ENCODE peak calls at places on chromosome 5, in five cellular contexts. X, B, H, A and N are unnamed samples. For H3K36me3, the result is how much of the 10 kb centered on the place peaks cover.

GRCh38 chr5:159552751-159553150 is 222.5 kb upstream of the IL12B start:
- DNase-seq in X (no peak), B (no peak), H (no peak), A (no peak), N (peak)

GRCh38 chr5:57166250-57166649 is 7.6 kb upstream of the GPBP1 start:
- DNase-seq in X (no peak), B (no peak), H (no peak), A (no peak), N (peak)

GRCh38 chr5:1930501-1930879 is 47.8 kb upstream of the IRX4 start:
- DNase-seq in X (no peak), B (no peak), H (no peak), A (no peak), N (no peak)

GRCh38 chr5:75509956-75510355 is 1.5 kb downstream of the CERT1 start:
- DNase-seq in X (no peak), B (no peak), H (peak), A (no peak), N (peak)

GRCh38 chr5:132433141-132433540 is 57.4 kb downstream of the IRF1 start:
- DNase-seq in X (no peak), B (no peak), H (no peak), A (no peak), N (no peak)

GRCh38 chr5:51685399-51685798 is 302.2 kb downstream of the ISL1 start:
- DNase-seq in X (no peak), B (no peak), H (no peak), A (no peak), N (no peak)

GRCh38 chr5:42361321-42361688 is 61.9 kb upstream of the GHR start:
- DNase-seq in X (no peak), B (no peak), H (peak), A (no peak), N (peak)

GRCh38 chr5:78927657-78928282 is 57.3 kb downstream of the ARSB start:
- DNase-seq in X (no peak), B (peak), H (peak), A (peak), N (no peak)

GRCh38 chr5:133849116-133849515 is 119.3 kb downstream of the C5orf15 start:
- DNase-seq in X (no peak), B (no peak), H (no peak), A (no peak), N (no peak)

GRCh38 chr5:143495124-143495523 is 91.6 kb upstream of the NR3C1 start:
- DNase-seq in X (no peak), B (no peak), H (no peak), A (no peak), N (peak)

GRCh38 chr5:144742376-144742775 is 571.7 kb downstream of the KCTD16 start:
- DNase-seq in X (no peak), B (no peak), H (no peak), A (no peak), N (no peak)

GRCh38 chr5:2948875-2949274 is 197.4 kb upstream of the IRX2 start:
- DNase-seq in X (no peak), B (no peak), H (no peak), A (no peak), N (no peak)

GRCh38 chr5:38660194-38660668 is 103.8 kb upstream of the LIFR start:
- DNase-seq in X (peak), B (no peak), H (no peak), A (peak), N (no peak)

GRCh38 chr5:3348576-3349535 is 246.8 kb upstream of the IRX1 start:
- DNase-seq in X (no peak), B (no peak), H (no peak), A (no peak), N (no peak)

GRCh38 chr5:88108490-88109279 is 160.0 kb downstream of the TMEM161B start:
- DNase-seq in X (no peak), B (no peak), H (no peak), A (no peak), N (no peak)

GRCh38 chr5:119049824-119050449 is 20.9 kb upstream of the DMXL1 start:
- DNase-seq in X (no peak), B (no peak), H (no peak), A (no peak), N (peak)

GRCh38 chr5:62306494-62307363 is 723 bp downstream of the KIF2A start:
- DNase-seq in X (peak), B (no peak), H (peak), A (no peak), N (no peak)

GRCh38 chr5:111254613-111255012 is 30.4 kb downstream of the CAMK4 start:
- DNase-seq in X (no peak), B (no peak), H (no peak), A (no peak), N (no peak)

GRCh38 chr5:148653271-148653839 is 972 bp downstream of the HTR4 start:
- DNase-seq in X (no peak), B (no peak), H (no peak), A (no peak), N (no peak)

GRCh38 chr5:151459680-151460079 is 12.3 kb downstream of the SLC36A1 start:
- DNase-seq in X (no peak), B (no peak), H (no peak), A (no peak), N (no peak)

GRCh38 chr5:112208699-112209615 is 210.1 kb downstream of the EPB41L4A start:
- DNase-seq in X (no peak), B (no peak), H (no peak), A (no peak), N (no peak)

GRCh38 chr5:139708877-139709586 is 60.9 kb downstream of the CXXC5 start:
- DNase-seq in X (peak), B (no peak), H (peak), A (peak), N (peak)

GRCh38 chr5:35771321-35771720 is 85.4 kb upstream of the IL7R start:
- DNase-seq in X (no peak), B (no peak), H (no peak), A (no peak), N (peak)

GRCh38 chr5:20077186-20077585 is 89.2 kb upstream of the CDH18 start:
- DNase-seq in X (no peak), B (no peak), H (no peak), A (no peak), N (no peak)

DNA sequence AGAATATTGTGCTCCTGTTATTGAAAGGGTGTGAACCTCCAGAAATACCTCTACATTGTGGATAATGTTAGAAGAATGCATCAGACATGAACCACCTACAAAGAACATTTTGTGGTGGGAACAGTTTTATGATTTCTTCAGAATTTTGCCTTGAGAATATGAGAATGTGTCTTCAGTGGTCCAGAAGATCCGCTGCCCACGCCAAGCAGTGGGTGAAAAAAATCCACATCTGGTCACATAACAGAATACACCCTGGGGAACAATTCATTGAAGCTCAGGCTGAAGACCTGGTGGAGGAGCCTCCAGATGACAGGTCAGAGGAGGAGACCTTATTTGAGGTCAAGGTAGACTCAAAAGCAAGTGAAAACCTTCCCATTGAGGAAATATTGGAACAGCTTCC is 69.1 kb downstream of the DEPDC1B start:
- DNase-seq in X (no peak), B (no peak), H (no peak), A (no peak), N (no peak)
- H3K36me3 ChIP-seq in X (under half), B (under half), H (under half), A (under half), N (under half)

GRCh38 chr5:154543380-154543779 is 65.4 kb upstream of the HAND1 start:
- DNase-seq in X (no peak), B (no peak), H (no peak), A (no peak), N (no peak)
- TF ChIP-seq CTCF in X (no peak), B (no peak), H (no peak), A (no peak), N (no peak)

GRCh38 chr5:177261510-177261909 is 42.0 kb downstream of the RAB24 start:
- DNase-seq in X (no peak), B (no peak), H (no peak), A (no peak), N (no peak)

GRCh38 chr5:177256296-177256695 is 47.2 kb downstream of the RAB24 start:
- DNase-seq in X (no peak), B (no peak), H (no peak), A (no peak), N (peak)

GRCh38 chr5:177264178-177264577 is 39.3 kb downstream of the RAB24 start:
- DNase-seq in X (no peak), B (no peak), H (no peak), A (no peak), N (no peak)

GRCh38 chr5:177265395-177265794 is 38.1 kb downstream of the RAB24 start:
- DNase-seq in X (no peak), B (no peak), H (no peak), A (no peak), N (no peak)

GRCh38 chr5:177260961-177261360 is 42.6 kb downstream of the RAB24 start:
- DNase-seq in X (no peak), B (no peak), H (no peak), A (no peak), N (no peak)
- H3K36me3 ChIP-seq in X (under half), B (under half), H (under half), A (under half), N (under half)

GRCh38 chr5:128537999-128538248 is at the start of gene FBN2:
- DNase-seq in X (no peak), B (no peak), H (no peak), A (no peak), N (no peak)
- TF ChIP-seq CTCF in X (no peak), B (no peak), H (no peak), A (no peak), N (no peak)